ENCODE peak calls at places on chromosomes 6 and 20, in nine cellular contexts. P is cardiac fibroblast; V is right cardiac atrium; I is esophagus muscularis mucosa; F is AG09309; M is Peyer's patch; T is effector memory CD4-positive, alpha-beta T cell; X is fibroblast of mammary gland; J is OCI-LY7. U is an unnamed sample.

GRCh38 chr20:15220778-15221565 is 883.6 kb upstream of the FLRT3 start:
- DNase-seq in F (no peak), J (no peak), M (no peak), T (no peak), X (peak), P (peak), I (no peak), V (no peak), U (no peak)

GRCh38 chr6:124541601-124542000 is 420.6 kb upstream of the RNF217 start:
- DNase-seq in P (no peak), F (no peak), J (no peak), T (no peak), X (no peak), M (no peak), V (no peak), I (no peak), U (no peak)

GRCh38 chr20:43955244-43956191 is 40.9 kb downstream of the TOX2 start:
- DNase-seq in F (peak), J (no peak), X (peak), I (no peak), M (no peak), V (no peak), P (peak), T (peak), U (no peak)

GRCh38 chr20:24291066-24291465 is 178.4 kb upstream of the SYNDIG1 start:
- DNase-seq in M (no peak), V (no peak), P (no peak), T (no peak), F (no peak), X (no peak), J (no peak), I (no peak), U (no peak)

GRCh38 chr6:120871416-120872261 is 462.6 kb downstream of the TBC1D32 start:
- DNase-seq in F (no peak), P (no peak), M (no peak), I (no peak), X (no peak), V (no peak), T (no peak), J (no peak), U (no peak)

GRCh38 chr20:48571945-48572589 is 255.7 kb downstream of the PREX1 start:
- DNase-seq in T (no peak), F (no peak), I (no peak), V (no peak), P (no peak), M (no peak), J (no peak), X (no peak), U (no peak)

GRCh38 chr6:149887343-149887742 is 10.6 kb downstream of the RAET1E start:
- DNase-seq in M (no peak), V (no peak), T (no peak), X (peak), I (no peak), J (no peak), P (peak), F (no peak), U (no peak)

GRCh38 chr6:142758257-142759025 is 186.5 kb downstream of the HIVEP2 start:
- DNase-seq in P (no peak), X (no peak), T (no peak), M (no peak), I (no peak), V (no peak), F (no peak), J (no peak), U (no peak)

GRCh38 chr20:19903168-19903676 is 113.9 kb upstream of the NAA20 start:
- DNase-seq in J (peak), I (no peak), F (no peak), V (peak), P (peak), M (peak), X (peak), T (no peak), U (no peak)

GRCh38 chr20:24819331-24819965 is 129.6 kb upstream of the CST7 start:
- DNase-seq in J (no peak), F (no peak), X (no peak), M (no peak), I (no peak), P (no peak), V (no peak), T (no peak), U (peak)

GRCh38 chr20:56515657-56516381 is 8.7 kb upstream of the FAM209A start:
- DNase-seq in F (no peak), I (no peak), J (no peak), T (no peak), X (peak), V (no peak), P (peak), M (no peak), U (no peak)

DNA sequence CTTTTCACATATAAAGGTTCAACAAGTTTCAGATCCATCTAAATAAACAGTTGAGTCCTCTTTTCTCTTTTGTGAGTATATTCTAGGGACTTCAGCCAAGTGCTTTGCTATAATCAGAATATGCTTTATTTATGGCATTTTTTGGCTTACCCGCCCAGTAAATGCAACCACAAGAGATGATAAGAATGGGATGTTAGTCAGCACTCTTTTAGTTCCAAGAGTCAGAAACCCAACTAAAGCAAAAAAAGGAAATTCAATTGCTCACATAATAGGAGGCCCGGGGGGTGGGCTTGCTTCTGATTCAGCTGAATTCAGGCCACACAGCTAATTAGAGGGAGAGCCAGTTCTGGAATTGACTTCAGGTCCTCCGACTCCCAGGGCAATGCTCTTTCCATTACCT is 250.6 kb downstream of the FARS2 start:
- DNase-seq in F (peak), I (no peak), J (no peak), P (peak), M (no peak), T (no peak), V (no peak), X (peak), U (no peak)
- H3K4me3 ChIP-seq in F (no peak), I (no peak), J (no peak), P (no peak), M (no peak), T (no peak), V (no peak), X (no peak), U (no peak)

GRCh38 chr20:49936153-49937022 is at the start of gene RNF114:
- DNase-seq in P (peak), X (peak), J (peak), M (peak), F (peak), V (peak), I (peak), T (peak), U (peak)

GRCh38 chr20:49935746-49936152 is 448 bp upstream of the RNF114 start:
- DNase-seq in F (no peak), P (no peak), J (peak), I (no peak), T (no peak), X (no peak), M (no peak), V (no peak), U (no peak)

GRCh38 chr20:49938173-49939163 is 2.3 kb downstream of the RNF114 start:
- DNase-seq in P (peak), I (no peak), V (peak), X (peak), T (no peak), J (no peak), M (peak), F (no peak), U (no peak)

GRCh38 chr20:49941456-49941855 is 5.3 kb downstream of the RNF114 start:
- DNase-seq in T (no peak), P (no peak), J (no peak), I (no peak), V (no peak), M (no peak), X (no peak), F (no peak), U (peak)

GRCh38 chr20:49937023-49937929 is 1.1 kb downstream of the RNF114 start:
- DNase-seq in I (no peak), P (no peak), J (no peak), M (no peak), X (no peak), V (no peak), T (no peak), F (no peak), U (peak)
- H3K4me3 ChIP-seq in I (peak), P (peak), J (peak), M (peak), X (peak), V (peak), T (peak), F (peak), U (peak)

GRCh38 chr20:21835042-21835441 is 129.6 kb downstream of the PAX1 start:
- DNase-seq in M (no peak), P (no peak), F (no peak), T (no peak), I (no peak), X (no peak), J (no peak), V (no peak), U (no peak)

GRCh38 chr20:21840991-21841390 is 135.5 kb downstream of the PAX1 start:
- DNase-seq in F (no peak), I (no peak), M (no peak), X (peak), J (no peak), V (no peak), P (no peak), T (no peak), U (no peak)

DNA sequence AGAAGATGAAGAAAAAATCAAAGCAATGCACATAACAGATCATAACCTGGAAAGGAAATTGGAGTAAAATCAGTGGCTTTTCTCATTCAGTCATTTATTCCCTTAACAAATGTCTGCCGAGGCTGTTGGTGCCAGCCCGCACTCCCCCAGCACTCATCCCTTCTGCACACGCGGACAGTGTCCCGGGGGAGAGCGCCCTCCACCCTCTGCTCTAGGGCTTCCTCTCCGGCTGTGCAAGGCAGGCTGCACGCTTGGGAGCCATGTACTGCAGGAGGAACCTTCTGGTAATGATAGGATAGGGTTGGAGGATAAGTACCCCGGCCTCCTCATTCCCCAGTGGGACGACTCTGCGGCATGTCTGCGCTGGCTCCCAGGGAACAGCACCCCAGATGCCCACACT is 134.5 kb downstream of the PAX1 start:
- DNase-seq in F (no peak), J (no peak), T (no peak), I (no peak), X (no peak), V (no peak), M (no peak), P (no peak), U (no peak)
- H3K4me3 ChIP-seq in F (no peak), J (no peak), T (no peak), I (no peak), X (no peak), V (no peak), M (no peak), P (no peak), U (no peak)

DNA sequence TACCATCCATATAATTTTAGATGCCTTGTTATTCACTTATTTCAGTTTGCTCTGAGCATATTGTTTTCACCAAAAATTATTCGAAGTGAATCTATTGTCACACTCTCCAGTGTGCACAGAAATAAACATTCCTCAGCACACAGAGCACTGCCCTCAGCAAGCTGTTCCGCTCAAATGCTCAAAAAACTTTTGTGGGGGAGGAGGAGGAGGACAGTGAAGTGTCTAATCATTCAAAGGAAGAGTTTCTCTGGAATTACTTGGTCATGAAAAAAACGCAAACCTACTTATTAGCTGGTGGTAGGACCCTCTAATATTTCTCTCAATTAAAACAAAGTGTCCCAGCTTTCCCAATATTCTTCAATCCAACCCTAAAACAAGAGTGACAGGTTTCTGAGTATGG is 88.3 kb downstream of the DTNBP1 start:
- DNase-seq in M (no peak), V (no peak), T (no peak), P (no peak), J (no peak), I (no peak), F (no peak), X (no peak), U (no peak)
- H3K4me3 ChIP-seq in M (no peak), V (no peak), T (no peak), P (no peak), J (no peak), I (no peak), F (no peak), X (no peak), U (no peak)

GRCh38 chr6:138544521-138544920 is 45.2 kb upstream of the NHSL1 start:
- DNase-seq in P (peak), J (no peak), M (no peak), V (no peak), I (no peak), F (no peak), T (no peak), X (no peak), U (no peak)
- H3K4me3 ChIP-seq in P (peak), J (no peak), M (no peak), V (peak), I (peak), F (no peak), T (no peak), X (no peak), U (peak)